ENCODE peak calls at places on chromosome X, in seven cellular contexts. S is pancreas, A is NCI-H774, G is NCI-H1105, P is GM23338, H is brain microvascular endothelial cell, Z is C1 segment of cervical spinal cord. R is an unnamed sample.

GRCh38 chrX:64739792-64740378 is 236.4 kb downstream of the ZC4H2 start:
- DNase-seq in S (no peak), A (no peak), G (no peak), P (no peak), H (no peak), Z (no peak), R (no peak)

GRCh38 chrX:39750798-39751197 is 347.0 kb downstream of the BCOR start:
- DNase-seq in S (no peak), A (no peak), G (no peak), P (no peak), H (no peak), Z (no peak), R (no peak)

GRCh38 chrX:53795583-53795982 is 109.1 kb upstream of the HUWE1 start:
- DNase-seq in S (no peak), A (no peak), G (no peak), P (peak), H (peak), Z (no peak), R (no peak)

GRCh38 chrX:5916945-5917344 is 311.7 kb downstream of the NLGN4X start:
- DNase-seq in S (no peak), A (no peak), G (no peak), P (peak), H (no peak), Z (no peak), R (no peak)

GRCh38 chrX:150092549-150092948 is 154.3 kb upstream of the EOLA2 start:
- DNase-seq in S (no peak), A (no peak), G (no peak), P (no peak), H (no peak), Z (no peak), R (no peak)

GRCh38 chrX:119292445-119292844 is 56.4 kb downstream of the PGRMC1 start:
- DNase-seq in S (no peak), A (no peak), G (no peak), P (peak), H (no peak), Z (no peak), R (no peak)

GRCh38 chrX:24034485-24034884 is 7.5 kb upstream of the KLHL15 start:
- DNase-seq in S (no peak), A (no peak), G (no peak), P (no peak), H (no peak), Z (no peak), R (no peak)

GRCh38 chrX:1502853-1503252 is 34.1 kb downstream of the P2RY8 start:
- DNase-seq in S (no peak), A (no peak), G (no peak), P (no peak), H (no peak), Z (no peak), R (no peak)

GRCh38 chrX:9440116-9440844 is 24.6 kb upstream of the TBL1X start:
- DNase-seq in S (no peak), A (no peak), G (no peak), P (no peak), H (no peak), Z (no peak), R (no peak)

GRCh38 chrX:25810202-25810601 is 327.9 kb upstream of the MAGEB18 start:
- DNase-seq in S (no peak), A (no peak), G (no peak), P (no peak), H (peak), Z (no peak), R (peak)

GRCh38 chrX:1526565-1526964 is 10.4 kb downstream of the P2RY8 start:
- DNase-seq in S (no peak), A (no peak), G (no peak), P (no peak), H (no peak), Z (no peak), R (no peak)

GRCh38 chrX:9622128-9622527 is 143.5 kb downstream of the GPR143 start:
- DNase-seq in S (no peak), A (no peak), G (no peak), P (no peak), H (no peak), Z (no peak), R (no peak)

GRCh38 chrX:120677017-120677652 is 47.3 kb upstream of the C1GALT1C1 start:
- DNase-seq in S (no peak), A (no peak), G (no peak), P (no peak), H (no peak), Z (no peak), R (no peak)

GRCh38 chrX:48940404-48940955 is 16.9 kb downstream of the OTUD5 start:
- DNase-seq in S (no peak), A (no peak), G (no peak), P (no peak), H (no peak), Z (no peak), R (no peak)

GRCh38 chrX:12170755-12171154 is 32.5 kb downstream of the FRMPD4 start:
- DNase-seq in S (no peak), A (no peak), G (no peak), P (no peak), H (no peak), Z (no peak), R (no peak)

GRCh38 chrX:123986377-123986776 is 24.9 kb downstream of the STAG2 start:
- DNase-seq in S (no peak), A (no peak), G (no peak), P (no peak), H (no peak), Z (no peak), R (no peak)

GRCh38 chrX:155745792-155746191 is 133.0 kb upstream of the TMLHE start:
- DNase-seq in S (no peak), A (peak), G (peak), P (no peak), H (no peak), Z (no peak), R (no peak)

GRCh38 chrX:38831949-38832348 is 30.7 kb downstream of the MID1IP1 start:
- DNase-seq in S (no peak), A (no peak), G (no peak), P (no peak), H (no peak), Z (no peak), R (no peak)

GRCh38 chrX:10193587-10193986 is 36.8 kb downstream of the CLCN4 start:
- DNase-seq in S (no peak), A (no peak), G (no peak), P (no peak), H (no peak), Z (no peak), R (no peak)

GRCh38 chrX:148572332-148572731 is 71.9 kb downstream of the AFF2 start:
- DNase-seq in S (no peak), A (no peak), G (no peak), P (no peak), H (no peak), Z (no peak), R (no peak)

GRCh38 chrX:12237131-12237530 is 98.9 kb downstream of the FRMPD4 start:
- DNase-seq in S (no peak), A (no peak), G (no peak), P (no peak), H (no peak), Z (no peak), R (no peak)

GRCh38 chrX:154775611-154776349 is 13.1 kb downstream of the DKC1 start:
- DNase-seq in S (no peak), A (no peak), G (no peak), P (no peak), H (no peak), Z (no peak), R (no peak)

GRCh38 chrX:65926095-65927019 is 113.5 kb downstream of the VSIG4 start:
- DNase-seq in S (no peak), A (no peak), G (no peak), P (no peak), H (no peak), Z (no peak), R (no peak)

R was measured in astrocyte of the cerebellum.